ENCODE peak calls at places on chromosome 12, in eight cellular contexts. K is H1, L is HepG2, P is SK-N-SH, N is K562, C is GM12878, B is HCT116, W is endothelial cell of umbilical vein. Q is an unnamed sample.

GRCh38 chr12:1212529-1212928 is 221.5 kb downstream of the ERC1 start:
- DNase-seq in K (no peak), L (no peak), P (no peak), N (no peak), C (no peak), B (no peak), W (no peak), Q (no peak)

GRCh38 chr12:13288937-13289643 is 92.6 kb downstream of the EMP1 start:
- DNase-seq in K (no peak), L (no peak), P (no peak), N (no peak), C (no peak), B (no peak), W (no peak), Q (no peak)

GRCh38 chr12:12791756-12792346 is 6.4 kb downstream of the APOLD1 start:
- DNase-seq in K (no peak), L (no peak), P (peak; percentile 69), N (no peak), C (no peak), B (no peak), W (no peak), Q (no peak)

GRCh38 chr12:1801285-1801975 is 18.9 kb upstream of the LRTM2 start:
- DNase-seq in K (no peak), L (no peak), P (peak; percentile 20), N (no peak), C (no peak), B (no peak), W (no peak), Q (no peak)

GRCh38 chr12:904010-904414 is 45.5 kb downstream of the RAD52 start:
- DNase-seq in K (no peak), L (no peak), P (peak; percentile 38), N (peak; percentile 53), C (no peak), B (no peak), W (peak; percentile 40), Q (peak; percentile 28)

GRCh38 chr12:32115404-32116104 is 8.9 kb downstream of the BICD1 start:
- DNase-seq in K (no peak), L (no peak), P (peak; percentile 64), N (peak; percentile 32), C (no peak), B (peak; percentile 90), W (peak; percentile 97), Q (no peak)

GRCh38 chr12:94560416-94561221 is 89.7 kb downstream of the TMCC3 start:
- DNase-seq in K (peak; percentile 78), L (no peak), P (no peak), N (no peak), C (peak; percentile 36), B (peak; percentile 35), W (peak; percentile 44), Q (no peak)

GRCh38 chr12:82090188-82090587 is 268.0 kb downstream of the CCDC59 start:
- DNase-seq in K (no peak), L (no peak), P (no peak), N (no peak), C (no peak), B (no peak), W (no peak), Q (no peak)

GRCh38 chr12:66903782-66904396 is 225.0 kb upstream of the GRIP1 start:
- DNase-seq in K (no peak), L (no peak), P (no peak), N (no peak), C (no peak), B (no peak), W (no peak), Q (no peak)

GRCh38 chr12:16920451-16920850 is 314.5 kb upstream of the LMO3 start:
- DNase-seq in K (no peak), L (no peak), P (no peak), N (no peak), C (no peak), B (no peak), W (no peak), Q (no peak)

GRCh38 chr12:94879542-94879941 is 124.0 kb downstream of the NDUFA12 start:
- DNase-seq in K (no peak), L (peak; percentile 5), P (no peak), N (peak; percentile 47), C (no peak), B (no peak), W (no peak), Q (peak; percentile 18)

GRCh38 chr12:106137456-106138278 is 1.1 kb downstream of the NUAK1 start:
- DNase-seq in K (no peak), L (no peak), P (no peak), N (no peak), C (no peak), B (no peak), W (no peak), Q (no peak)

DNA sequence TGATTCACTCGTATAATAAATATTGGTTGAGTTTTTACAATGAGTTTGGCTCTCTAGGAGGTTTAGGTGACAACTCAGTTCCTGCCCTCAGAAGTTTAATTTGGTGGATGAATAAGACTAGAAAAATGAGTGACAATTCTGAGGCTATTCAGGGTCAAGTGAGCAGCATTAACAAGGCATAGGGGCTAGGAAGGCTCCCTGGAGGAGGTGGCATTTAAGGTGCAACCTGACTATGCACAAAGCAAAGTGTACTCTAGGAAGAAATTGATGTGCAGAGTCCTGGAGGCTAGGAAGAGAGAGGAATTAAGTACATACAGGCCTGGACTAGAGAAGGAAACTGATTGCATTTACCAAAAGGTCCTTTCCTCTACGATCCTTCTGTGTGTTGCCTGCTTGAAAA is 440.3 kb downstream of the MED13L start:
- DNase-seq in K (no peak), L (no peak), P (no peak), N (no peak), C (no peak), B (no peak), W (no peak), Q (no peak)
- H3K9ac ChIP-seq in K (no peak overlapping the region), L (no peak overlapping the region), P (no peak overlapping the region), N (no peak overlapping the region), C (no peak overlapping the region), B (no peak overlapping the region), W (no peak overlapping the region), Q (no peak overlapping the region)

DNA sequence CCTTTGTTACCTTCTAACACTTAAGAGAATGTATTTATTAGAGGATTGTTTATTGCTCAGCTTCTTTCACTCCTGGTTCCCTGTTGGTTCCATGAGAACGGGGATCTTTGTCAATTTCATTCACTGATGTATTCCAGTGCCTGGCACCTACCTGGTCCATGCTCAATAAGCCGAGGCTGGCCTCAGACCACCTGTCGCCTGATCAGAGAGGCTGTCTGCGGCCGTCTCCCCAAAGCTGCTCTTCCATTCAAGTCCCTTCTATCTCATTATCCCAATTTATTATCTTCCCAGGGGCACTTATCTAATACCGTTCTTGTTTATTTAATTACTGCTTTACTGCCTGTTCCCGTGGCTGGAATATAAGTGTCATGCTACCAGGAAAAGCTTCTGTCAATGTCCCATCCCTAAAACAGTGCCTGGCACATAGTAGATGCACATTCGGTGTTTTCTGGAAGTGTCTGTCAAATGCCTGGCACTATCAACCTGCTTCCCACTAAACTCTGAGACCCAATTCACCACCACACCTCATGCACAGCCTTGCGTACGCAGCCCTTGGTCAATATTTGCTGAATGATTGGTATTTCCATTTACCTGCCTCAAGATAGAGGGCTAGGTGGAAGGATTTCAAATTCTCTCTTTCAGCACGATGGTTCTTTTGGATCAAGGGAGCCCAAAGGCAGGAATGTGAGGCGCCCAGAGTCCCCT is 100.2 kb upstream of the RFLNA start:
- DNase-seq in K (no peak), L (no peak), P (peak; percentile 34), N (no peak), C (no peak), B (no peak), W (no peak), Q (no peak)
- TF ChIP-seq POLR2AphosphoS5 in K (no peak), L (no peak), P (no peak), N (no peak), C (no peak), B (no peak), W (no peak), Q (no peak)

GRCh38 chr12:110687770-110688169 is 1.1 kb downstream of the HVCN1 start:
- DNase-seq in K (no peak), L (no peak), P (no peak), N (peak; percentile 75), C (no peak), B (no peak), W (no peak), Q (no peak)
- H3K4me3 ChIP-seq in K (no peak overlapping the region), L (no peak overlapping the region), P (no peak overlapping the region), N (no peak overlapping the region), C (peak overlapping the region; percentile 90), B (no peak overlapping the region), W (no peak overlapping the region), Q (no peak overlapping the region)

DNA sequence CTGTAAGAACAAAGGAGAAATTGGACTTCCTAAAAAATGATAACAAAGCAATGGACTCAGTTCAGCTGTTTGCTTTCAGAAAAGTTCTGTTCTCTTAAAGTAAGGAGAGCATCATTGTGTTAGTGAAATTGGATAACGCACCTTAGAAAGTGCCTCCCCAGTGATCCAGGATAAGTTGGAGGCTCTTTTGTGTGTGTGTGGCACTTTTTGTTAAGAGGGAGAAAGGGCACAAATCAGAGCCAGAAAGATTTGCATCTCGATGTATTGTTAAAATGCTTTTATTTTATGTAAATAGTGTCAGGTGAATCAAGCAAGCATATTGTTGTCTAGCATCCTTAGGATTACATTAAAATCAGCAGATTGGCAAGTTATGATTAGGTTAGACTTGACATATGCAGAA is 2.1 kb downstream of the STK38L start:
- DNase-seq in K (no peak), L (no peak), P (no peak), N (no peak), C (no peak), B (no peak), W (no peak), Q (no peak)
- H3K9ac ChIP-seq in K (no peak overlapping the region), L (no peak overlapping the region), P (peak overlapping the region; percentile 82), N (no peak overlapping the region), C (peak overlapping the region; percentile 99), B (no peak overlapping the region), W (peak overlapping the region; percentile 88), Q (no peak overlapping the region)